ENCODE peak calls at places on chromosomes 13 and 19, in six cellular contexts. U, E, Z, L, H and I are unnamed samples.

GRCh38 chr13:95267662-95268369 is 33.4 kb downstream of the ABCC4 start:
- DNase-seq in Z (peak), E (peak), U (no peak), L (no peak), H (peak), I (peak)

GRCh38 chr19:14361824-14362223 is 19.4 kb upstream of the ADGRE5 start:
- DNase-seq in U (no peak), E (no peak), Z (peak), L (peak), H (no peak), I (no peak)

GRCh38 chr19:33373701-33374405 is at the start of gene CEBPG:
- DNase-seq in E (peak), H (no peak), Z (peak), U (no peak), L (peak), I (peak)

GRCh38 chr13:60679928-60680693 is 283.1 kb downstream of the TDRD3 start:
- DNase-seq in U (no peak), L (no peak), Z (peak), E (no peak), H (no peak), I (peak)

GRCh38 chr13:75299913-75300862 is 181.8 kb downstream of the TBC1D4 start:
- DNase-seq in H (no peak), Z (no peak), E (no peak), U (peak), L (no peak), I (no peak)

GRCh38 chr13:111947026-111947810 is 119.7 kb upstream of the SOX1 start:
- DNase-seq in U (no peak), Z (no peak), H (no peak), E (no peak), L (no peak), I (no peak)

GRCh38 chr19:2537544-2537943 is 61.6 kb downstream of the GADD45B start:
- DNase-seq in L (no peak), H (no peak), U (no peak), Z (peak), E (no peak), I (no peak)

GRCh38 chr13:83618966-83619365 is 263.3 kb downstream of the SLITRK1 start:
- DNase-seq in E (no peak), Z (no peak), H (no peak), U (no peak), L (no peak), I (no peak)

GRCh38 chr19:8638078-8638619 is 7.7 kb downstream of the NFILZ start:
- DNase-seq in E (peak), L (no peak), U (no peak), Z (peak), H (peak), I (no peak)

GRCh38 chr19:3321696-3322095 is 44.7 kb upstream of the NFIC start:
- DNase-seq in Z (no peak), E (no peak), U (no peak), L (no peak), H (no peak), I (no peak)

GRCh38 chr19:3184847-3185481 is 766 bp upstream of the NCLN start:
- DNase-seq in E (peak), H (no peak), U (no peak), L (peak), Z (no peak), I (no peak)

GRCh38 chr13:47114030-47114429 is 217.2 kb upstream of the HTR2A start:
- DNase-seq in H (no peak), Z (no peak), L (no peak), E (no peak), U (no peak), I (no peak)

GRCh38 chr13:97567510-97568243 is 133.7 kb downstream of the RAP2A start:
- DNase-seq in U (peak), L (no peak), E (peak), H (peak), Z (peak), I (no peak)

GRCh38 chr19:29429021-29429420 is 96.8 kb upstream of the VSTM2B start:
- DNase-seq in U (no peak), H (no peak), L (no peak), Z (no peak), E (no peak), I (no peak)

GRCh38 chr19:40397568-40397906 is 7.6 kb upstream of the HIPK4 start:
- DNase-seq in L (no peak), E (no peak), Z (no peak), H (no peak), U (no peak), I (no peak)
- TF ChIP-seq MYC in L (no peak), E (no peak), Z (no peak), H (no peak), U (no peak), I (no peak)

GRCh38 chr13:44396963-44397580 is 23.4 kb downstream of the SERP2 start:
- DNase-seq in H (no peak), Z (no peak), E (no peak), L (peak), U (no peak), I (no peak)
- TF ChIP-seq MYC in H (no peak), Z (no peak), E (no peak), L (no peak), U (no peak), I (no peak)

DNA sequence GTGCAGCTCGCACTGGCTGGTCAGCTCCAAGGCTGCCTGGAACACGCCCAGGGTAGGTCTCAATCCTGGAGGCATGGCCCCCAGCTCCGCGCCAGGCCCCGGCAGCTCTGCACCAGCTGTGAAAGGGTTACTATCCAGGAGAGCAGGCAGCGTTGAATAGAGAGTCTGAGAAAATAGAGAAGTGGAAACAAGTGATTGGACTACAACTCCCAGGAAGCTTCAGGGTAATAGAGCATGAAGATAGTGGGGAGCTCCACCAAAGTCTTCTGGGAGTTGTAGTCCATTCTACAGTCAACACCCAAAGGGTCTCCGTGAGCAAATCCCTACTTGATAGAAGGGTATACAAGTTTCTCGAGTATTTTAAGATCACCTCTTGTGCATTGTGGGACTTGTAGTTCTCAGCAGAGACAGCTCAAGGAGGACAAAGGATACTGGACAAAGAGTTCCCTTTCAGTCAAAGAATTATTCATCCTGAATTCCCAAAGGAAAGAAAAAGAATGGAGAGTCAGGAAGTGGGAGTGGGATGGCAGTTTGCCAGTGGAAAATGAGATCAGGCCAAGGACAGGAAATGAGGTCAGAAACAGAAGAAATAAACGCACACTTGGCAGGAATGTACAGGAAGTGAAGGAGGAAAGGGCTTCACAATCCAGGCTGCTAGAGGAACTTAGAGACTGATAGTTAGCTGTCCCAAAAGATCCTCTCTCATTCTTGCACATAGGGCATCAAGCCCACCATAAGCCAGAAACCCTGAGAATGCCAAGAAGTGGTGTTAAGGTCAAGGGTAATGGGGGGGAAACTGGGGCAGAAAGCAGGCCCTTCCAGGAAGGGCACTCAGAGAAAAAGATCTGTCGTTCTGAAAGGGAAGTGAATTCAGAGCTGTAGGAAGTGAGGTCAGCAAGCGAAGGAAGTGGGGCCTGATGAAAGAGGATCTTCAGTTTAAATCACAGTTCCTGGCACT is 5.5 kb upstream of the MAMSTR start:
- DNase-seq in L (peak), Z (peak), E (peak), H (no peak), U (no peak), I (peak)
- TF ChIP-seq MYC in L (no peak), Z (no peak), E (no peak), H (no peak), U (no peak), I (no peak)

DNA sequence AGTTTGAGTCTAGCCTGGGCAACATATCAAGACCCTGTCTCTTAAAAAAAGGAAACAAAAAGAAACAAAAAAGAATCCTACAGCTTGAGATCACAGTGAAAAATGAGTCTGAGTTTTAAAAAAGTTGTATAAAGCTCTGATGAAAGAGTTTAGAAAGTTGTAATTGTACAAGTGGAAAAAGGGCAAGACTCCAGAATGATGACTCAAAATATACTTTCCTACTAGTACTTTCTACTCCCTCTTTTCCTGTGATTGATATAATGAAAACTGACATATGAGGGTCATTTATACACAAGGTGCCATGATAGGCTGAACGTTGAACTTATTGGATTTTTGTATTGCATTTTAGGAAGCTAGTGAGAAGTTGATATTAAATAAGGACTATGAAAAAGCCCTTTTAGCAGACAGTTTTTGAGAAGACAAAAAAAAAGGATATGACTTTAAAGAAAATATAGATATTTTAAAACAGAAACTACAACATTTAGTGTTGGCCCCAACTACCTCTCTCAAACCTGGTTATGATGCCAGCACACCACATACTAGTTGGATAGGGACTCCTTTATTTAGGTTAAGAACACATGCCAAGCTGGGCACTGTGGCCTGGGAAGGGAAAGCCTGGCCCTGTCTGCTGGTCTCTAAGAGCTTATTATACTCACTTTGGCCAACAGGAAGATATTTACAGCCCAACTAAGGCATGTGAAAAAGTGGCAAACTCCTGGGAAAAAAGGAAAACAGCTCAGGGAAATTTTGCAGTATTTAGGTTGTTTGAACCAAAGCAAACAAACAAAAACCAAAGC is 116.6 kb downstream of the KL start:
- DNase-seq in Z (no peak), U (no peak), H (no peak), E (no peak), L (no peak), I (peak)
- TF ChIP-seq MYC in Z (no peak), U (no peak), H (no peak), E (no peak), L (no peak), I (no peak)